ENCODE peak calls at places on chromosomes 1 and 21, in six cellular contexts. One of them, this sample, is unnamed.

GRCh38 chr1:53944469-53945182 is 873 bp downstream of the IFT25 start:
- DNase-seq in NCI-H2029: no peak
- DNase-seq in posterior cingulate gyrus: no peak
- DNase-seq in right cardiac atrium: no peak
- DNase-seq in T1000: no peak
- DNase-seq in lung microvascular endothelial cell: no peak
- DNase-seq in this sample: peak

GRCh38 chr1:91148641-91149069 is 126.8 kb upstream of the ZNF644 start:
- DNase-seq in posterior cingulate gyrus: no peak
- DNase-seq in NCI-H2029: peak
- DNase-seq in T1000: no peak
- DNase-seq in lung microvascular endothelial cell: no peak
- DNase-seq in right cardiac atrium: no peak
- DNase-seq in this sample: no peak

GRCh38 chr1:41399148-41399795 is 38.0 kb downstream of the FOXO6 start:
- DNase-seq in lung microvascular endothelial cell: no peak
- DNase-seq in NCI-H2029: peak
- DNase-seq in posterior cingulate gyrus: peak
- DNase-seq in T1000: no peak
- DNase-seq in right cardiac atrium: peak
- DNase-seq in this sample: no peak

GRCh38 chr1:78607334-78607927 is 12.8 kb upstream of the IFI44L start:
- DNase-seq in NCI-H2029: no peak
- DNase-seq in lung microvascular endothelial cell: peak
- DNase-seq in T1000: no peak
- DNase-seq in right cardiac atrium: no peak
- DNase-seq in posterior cingulate gyrus: no peak
- DNase-seq in this sample: no peak

GRCh38 chr1:97524211-97524610 is 396.6 kb downstream of the DPYD start:
- DNase-seq in T1000: no peak
- DNase-seq in NCI-H2029: no peak
- DNase-seq in posterior cingulate gyrus: no peak
- DNase-seq in right cardiac atrium: no peak
- DNase-seq in lung microvascular endothelial cell: no peak
- DNase-seq in this sample: no peak

GRCh38 chr1:157114183-157115121 is 14.8 kb upstream of the ETV3L start:
- DNase-seq in posterior cingulate gyrus: no peak
- DNase-seq in NCI-H2029: no peak
- DNase-seq in T1000: no peak
- DNase-seq in right cardiac atrium: no peak
- DNase-seq in lung microvascular endothelial cell: no peak
- DNase-seq in this sample: no peak

GRCh38 chr1:157040802-157041201 is 4.7 kb downstream of the ARHGEF11 start:
- DNase-seq in T1000: no peak
- DNase-seq in lung microvascular endothelial cell: peak
- DNase-seq in NCI-H2029: no peak
- DNase-seq in right cardiac atrium: no peak
- DNase-seq in posterior cingulate gyrus: no peak
- DNase-seq in this sample: no peak

GRCh38 chr1:221419513-221420088 is 322.3 kb downstream of the DUSP10 start:
- DNase-seq in lung microvascular endothelial cell: no peak
- DNase-seq in T1000: no peak
- DNase-seq in NCI-H2029: no peak
- DNase-seq in posterior cingulate gyrus: no peak
- DNase-seq in right cardiac atrium: no peak
- DNase-seq in this sample: no peak

GRCh38 chr1:66494488-66494887 is 39.5 kb upstream of the SGIP1 start:
- DNase-seq in lung microvascular endothelial cell: no peak
- DNase-seq in posterior cingulate gyrus: no peak
- DNase-seq in T1000: no peak
- DNase-seq in right cardiac atrium: no peak
- DNase-seq in NCI-H2029: no peak
- DNase-seq in this sample: no peak

GRCh38 chr1:11881749-11882441 is 23.1 kb upstream of the NPPB start:
- DNase-seq in NCI-H2029: no peak
- DNase-seq in lung microvascular endothelial cell: no peak
- DNase-seq in posterior cingulate gyrus: no peak
- DNase-seq in right cardiac atrium: no peak
- DNase-seq in T1000: no peak
- DNase-seq in this sample: no peak

GRCh38 chr1:117570988-117571409 is 34.8 kb upstream of the TENT5C start:
- DNase-seq in posterior cingulate gyrus: no peak
- DNase-seq in lung microvascular endothelial cell: no peak
- DNase-seq in NCI-H2029: no peak
- DNase-seq in T1000: no peak
- DNase-seq in right cardiac atrium: no peak
- DNase-seq in this sample: no peak

GRCh38 chr21:17514124-17514481 is 1.3 kb downstream of the CXADR start:
- DNase-seq in right cardiac atrium: no peak
- DNase-seq in posterior cingulate gyrus: no peak
- DNase-seq in lung microvascular endothelial cell: peak
- DNase-seq in T1000: no peak
- DNase-seq in NCI-H2029: no peak
- DNase-seq in this sample: no peak